ENCODE peak calls at places on chromosomes 5 and 9, in ten cellular contexts. P is body of pancreas, J is kidney epithelial cell, F is brain microvascular endothelial cell, U is cardiac muscle cell, I is PC-3, C is K562, N is fibroblast of pulmonary artery, O is foreskin fibroblast, R is bronchial epithelial cell. A is an unnamed sample.

GRCh38 chr5:178231736-178232123 is 872 bp downstream of the PHYKPL start:
- DNase-seq in P (no peak), J (no peak), F (no peak), U (no peak), I (no peak), C (no peak), N (no peak), O (peak), R (no peak), A (no peak)

GRCh38 chr9:35095175-35095574 is 1.2 kb downstream of the PIGO start:
- DNase-seq in P (no peak), J (no peak), F (no peak), U (no peak), I (no peak), C (no peak), N (no peak), O (no peak), R (no peak), A (no peak)

GRCh38 chr5:34585601-34586104 is 70.5 kb upstream of the RAI14 start:
- DNase-seq in P (peak), J (peak), F (peak), U (peak), I (peak), C (no peak), N (peak), O (peak), R (peak), A (no peak)

GRCh38 chr9:751137-752051 is 90.1 kb upstream of the DMRT1 start:
- DNase-seq in P (no peak), J (no peak), F (peak), U (peak), I (peak), C (no peak), N (peak), O (no peak), R (peak), A (no peak)

GRCh38 chr5:15946026-15946425 is 233.6 kb downstream of the MARCHF11 start:
- DNase-seq in P (no peak), J (no peak), F (no peak), U (peak), I (no peak), C (no peak), N (peak), O (no peak), R (no peak), A (no peak)

GRCh38 chr5:40288791-40289475 is 390.8 kb upstream of the PTGER4 start:
- DNase-seq in P (no peak), J (no peak), F (no peak), U (no peak), I (no peak), C (no peak), N (no peak), O (no peak), R (no peak), A (no peak)

GRCh38 chr9:21996438-21996837 is 1.8 kb downstream of the CDKN2B-AS1 start:
- DNase-seq in P (no peak), J (no peak), F (no peak), U (no peak), I (no peak), C (no peak), N (no peak), O (no peak), R (no peak), A (no peak)

GRCh38 chr9:128106181-128106939 is 21.2 kb downstream of the PTGES2 start:
- DNase-seq in P (no peak), J (no peak), F (no peak), U (no peak), I (no peak), C (no peak), N (no peak), O (no peak), R (no peak), A (no peak)

GRCh38 chr9:121914017-121914595 is 179.0 kb downstream of the TTLL11 start:
- DNase-seq in P (no peak), J (no peak), F (no peak), U (no peak), I (no peak), C (no peak), N (no peak), O (no peak), R (no peak), A (no peak)

GRCh38 chr5:122937914-122938313 is 92.5 kb downstream of the SNX24 start:
- DNase-seq in P (peak), J (no peak), F (no peak), U (peak), I (no peak), C (no peak), N (no peak), O (no peak), R (no peak), A (no peak)

GRCh38 chr9:78396087-78396486 is 99.2 kb downstream of the PSAT1 start:
- DNase-seq in P (no peak), J (no peak), F (no peak), U (no peak), I (no peak), C (no peak), N (no peak), O (peak), R (no peak), A (no peak)

GRCh38 chr9:111603041-111603440 is 3.6 kb upstream of the PTGR1 start:
- DNase-seq in P (no peak), J (no peak), F (no peak), U (peak), I (no peak), C (no peak), N (peak), O (no peak), R (no peak), A (no peak)

GRCh38 chr5:176365663-176366574 is 632 bp downstream of the ARL10 start:
- DNase-seq in P (peak), J (no peak), F (no peak), U (peak), I (no peak), C (no peak), N (peak), O (peak), R (peak), A (no peak)

GRCh38 chr5:139745800-139746690 is 49.6 kb upstream of the PSD2 start:
- DNase-seq in P (peak), J (no peak), F (peak), U (peak), I (peak), C (peak), N (peak), O (peak), R (peak), A (peak)

GRCh38 chr5:51983161-51983560 is 599.9 kb downstream of the ISL1 start:
- DNase-seq in P (no peak), J (no peak), F (no peak), U (no peak), I (no peak), C (no peak), N (no peak), O (no peak), R (no peak), A (no peak)
- H3K4me3 ChIP-seq in P (no peak), J (no peak), F (no peak), U (no peak), I (no peak), C (no peak), N (no peak), O (no peak), R (no peak), A (no peak)

GRCh38 chr5:55187370-55187769 is 14.4 kb upstream of the CDC20B start:
- DNase-seq in P (peak), J (no peak), F (no peak), U (peak), I (peak), C (no peak), N (peak), O (no peak), R (peak), A (no peak)
- TF ChIP-seq CTCF in P (peak), J (peak), F (peak), U (peak), I (peak), C (peak), N (peak), O (no peak), R (peak), A (no peak)

DNA sequence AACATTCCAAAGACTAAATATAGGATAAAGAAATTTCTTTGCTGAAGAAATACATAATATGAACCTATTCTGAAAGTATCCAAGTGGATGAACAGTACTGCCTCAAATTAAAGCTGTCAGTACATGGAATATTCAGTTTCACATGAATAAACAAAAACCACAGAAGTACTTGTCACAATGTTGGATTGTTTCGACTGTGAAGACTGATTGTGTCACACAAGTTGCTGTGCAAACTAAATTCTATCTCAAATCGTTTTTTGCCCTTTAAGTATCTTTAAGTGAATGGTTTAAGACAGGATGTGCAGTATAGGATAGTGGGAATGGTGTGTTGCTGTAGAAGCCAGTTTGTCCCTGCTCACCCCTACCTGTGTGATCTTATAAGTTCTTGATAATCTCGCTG is 137.4 kb upstream of the OTULINL start:
- DNase-seq in P (no peak), J (no peak), F (no peak), U (no peak), I (no peak), C (no peak), N (peak), O (no peak), R (no peak), A (no peak)
- H3K4me3 ChIP-seq in P (no peak), J (no peak), F (peak), U (no peak), I (no peak), C (no peak), N (peak), O (no peak), R (no peak), A (no peak)

DNA sequence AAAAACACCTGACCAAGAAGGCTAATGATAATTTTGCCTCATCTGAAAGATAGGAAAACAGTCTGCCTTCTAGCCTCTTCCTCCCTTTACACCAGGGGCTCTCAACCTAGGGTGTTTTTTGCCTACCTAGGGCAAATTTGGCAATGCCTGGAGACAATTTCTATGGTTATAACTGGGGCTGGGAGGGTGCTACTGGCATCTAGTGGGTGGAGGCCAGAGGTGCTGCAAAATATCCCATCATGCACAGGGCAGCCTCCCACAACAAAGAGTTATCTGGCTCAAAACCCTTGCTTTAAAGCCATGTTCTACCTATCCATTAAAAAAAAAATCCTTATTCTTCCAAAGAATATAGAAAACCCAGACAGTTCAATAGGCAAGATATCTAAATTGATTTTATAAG is 45.0 kb upstream of the NR3C1 start:
- DNase-seq in P (no peak), J (no peak), F (no peak), U (no peak), I (no peak), C (no peak), N (no peak), O (no peak), R (no peak), A (no peak)
- TF ChIP-seq CTCF in P (no peak), J (no peak), F (peak), U (no peak), I (peak), C (peak), N (no peak), O (no peak), R (no peak), A (no peak)

GRCh38 chr5:116652903-116653302 is 78.3 kb upstream of the SEMA6A start:
- DNase-seq in P (no peak), J (no peak), F (no peak), U (peak), I (no peak), C (no peak), N (peak), O (no peak), R (peak), A (no peak)
- H3K4me3 ChIP-seq in P (no peak), J (no peak), F (no peak), U (no peak), I (no peak), C (no peak), N (no peak), O (no peak), R (no peak), A (no peak)

GRCh38 chr5:24110019-24110615 is 534.7 kb downstream of the CDH10 start:
- DNase-seq in P (no peak), J (peak), F (no peak), U (peak), I (peak), C (no peak), N (peak), O (peak), R (peak), A (no peak)
- TF ChIP-seq CTCF in P (peak), J (peak), F (peak), U (peak), I (peak), C (no peak), N (peak), O (no peak), R (peak), A (peak)

GRCh38 chr5:72107874-72108199 is 562 bp downstream of the MAP1B start:
- DNase-seq in P (no peak), J (no peak), F (peak), U (no peak), I (no peak), C (peak), N (no peak), O (no peak), R (peak), A (no peak)
- H3K4me3 ChIP-seq in P (peak), J (peak), F (peak), U (peak), I (peak), C (peak), N (peak), O (peak), R (peak), A (peak)

GRCh38 chr9:100277166-100277979 is 75.4 kb downstream of the TEX10 start:
- DNase-seq in P (no peak), J (peak), F (peak), U (peak), I (no peak), C (no peak), N (peak), O (peak), R (peak), A (peak)

GRCh38 chr9:100282388-100282719 is 70.4 kb downstream of the TEX10 start:
- DNase-seq in P (no peak), J (no peak), F (no peak), U (no peak), I (no peak), C (no peak), N (no peak), O (no peak), R (no peak), A (no peak)

GRCh38 chr9:100281676-100282387 is 70.9 kb downstream of the TEX10 start:
- DNase-seq in P (no peak), J (no peak), F (no peak), U (no peak), I (no peak), C (no peak), N (no peak), O (no peak), R (no peak), A (no peak)

GRCh38 chr9:100284247-100284646 is 68.5 kb downstream of the TEX10 start:
- DNase-seq in P (no peak), J (no peak), F (no peak), U (no peak), I (no peak), C (no peak), N (no peak), O (no peak), R (no peak), A (no peak)

DNA sequence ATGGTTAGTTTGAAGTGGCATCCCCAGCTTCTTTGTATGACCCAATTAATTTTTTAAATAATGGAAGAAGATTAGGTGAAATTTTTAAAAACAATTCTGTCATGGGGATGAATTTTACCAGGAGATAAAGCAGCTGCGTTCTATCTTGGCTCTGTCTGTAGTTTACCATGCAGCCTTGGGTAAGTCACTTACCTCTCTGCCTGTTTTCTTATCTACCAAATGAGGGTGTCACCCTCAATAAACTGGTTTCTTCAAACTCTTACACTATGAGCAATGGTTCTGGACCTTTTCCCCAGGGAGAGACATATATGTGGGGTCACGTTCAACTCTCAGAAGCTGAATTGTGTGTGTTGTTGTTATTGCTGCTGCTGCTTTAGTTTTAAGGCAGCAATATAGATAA is 71.7 kb downstream of the TEX10 start:
- DNase-seq in P (no peak), J (no peak), F (no peak), U (no peak), I (no peak), C (no peak), N (no peak), O (no peak), R (no peak), A (no peak)
- TF ChIP-seq CTCF in P (no peak), J (no peak), F (no peak), U (no peak), I (no peak), C (no peak), N (no peak), O (no peak), R (no peak), A (no peak)

DNA sequence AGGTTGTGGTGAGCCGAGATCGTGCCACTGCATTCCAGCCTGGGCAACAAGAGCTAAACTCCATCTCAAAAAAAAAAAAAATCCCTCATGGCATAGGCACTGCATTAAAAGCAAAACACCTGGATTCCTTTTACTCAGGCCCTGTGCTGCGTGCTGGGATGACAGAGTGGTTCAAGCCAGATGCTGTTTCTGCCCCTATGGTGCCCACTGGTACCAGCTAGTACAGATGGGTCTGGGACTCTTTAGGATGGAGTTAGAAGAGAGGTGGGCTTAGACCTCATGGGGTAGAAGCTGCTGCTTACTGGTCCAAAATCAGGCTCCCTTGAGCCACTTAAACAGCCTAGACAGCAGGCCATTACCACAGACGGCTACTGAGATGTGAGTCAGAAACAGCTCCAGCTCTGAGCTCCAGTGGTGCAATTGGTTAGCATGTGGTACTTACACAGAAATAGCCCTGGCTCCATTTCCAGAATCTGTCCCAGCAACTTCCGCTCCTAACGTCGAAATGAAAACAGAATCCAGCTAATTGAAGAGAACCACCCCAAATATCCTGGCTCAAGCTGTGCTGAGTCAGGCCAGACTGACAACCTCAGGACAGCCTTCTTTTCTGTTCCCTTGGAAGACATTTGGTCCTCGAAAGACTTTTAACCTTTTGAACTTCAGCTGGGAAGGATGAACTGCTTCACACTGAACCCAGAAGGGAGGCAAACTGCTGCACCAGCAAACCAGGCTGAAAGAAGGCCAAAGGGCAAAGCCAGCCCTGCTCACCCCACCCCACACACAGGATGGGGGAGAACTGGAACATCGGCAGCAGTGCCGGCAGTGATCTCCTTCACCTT is 15.5 kb downstream of the C5orf15 start:
- DNase-seq in P (peak), J (no peak), F (peak), U (peak), I (no peak), C (no peak), N (peak), O (peak), R (peak), A (peak)
- H3K4me3 ChIP-seq in P (no peak), J (no peak), F (no peak), U (no peak), I (no peak), C (no peak), N (no peak), O (no peak), R (no peak), A (no peak)

DNA sequence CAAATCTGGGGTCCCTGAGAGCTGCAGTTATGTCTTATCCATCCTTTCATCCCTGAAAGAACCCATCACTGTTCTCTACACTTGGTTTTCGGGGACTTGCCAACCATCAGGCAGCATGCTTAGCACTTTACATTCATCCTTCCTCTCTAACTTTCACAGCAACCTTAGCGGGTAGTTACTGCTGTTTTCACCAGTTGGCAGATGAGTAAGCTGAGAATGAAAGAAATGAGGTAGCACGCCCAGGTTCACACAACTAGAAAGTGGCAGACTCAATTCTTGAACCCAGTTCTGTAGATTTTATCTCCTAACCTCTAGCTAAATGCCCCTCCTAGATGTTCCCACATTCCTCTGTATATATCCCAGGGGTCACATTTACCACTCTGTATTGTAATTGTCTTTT is 342.0 kb upstream of the WWC1 start:
- DNase-seq in P (no peak), J (no peak), F (no peak), U (no peak), I (no peak), C (no peak), N (no peak), O (no peak), R (no peak), A (no peak)
- TF ChIP-seq CTCF in P (no peak), J (no peak), F (no peak), U (no peak), I (no peak), C (no peak), N (no peak), O (no peak), R (no peak), A (no peak)